ENCODE peak calls at places on chromosome 1, in ten cellular contexts. V is IMR-90, U is cardiac muscle cell, F is tibial nerve, X is ovary, L is neural progenitor cell, A is OCI-LY7, E is GM12878, D is hepatocyte, I is uterus. R is an unnamed sample. For H3K9me3, the result is how much of the 10 kb centered on the place peaks cover.

GRCh38 chr1:114853584-114853983 is 1.1 kb upstream of the SYCP1 start:
- DNase-seq in V (no peak), U (no peak), F (no peak), X (no peak), L (no peak), A (no peak), E (no peak), D (no peak), I (no peak), R (no peak)

GRCh38 chr1:12063141-12064072 is at the start of gene TNFRSF8:
- DNase-seq in V (peak), U (peak), F (no peak), X (no peak), L (peak), A (no peak), E (no peak), D (no peak), I (no peak), R (no peak)

GRCh38 chr1:72283204-72284083 is 1.1 kb upstream of the NEGR1 start:
- DNase-seq in V (peak), U (peak), F (peak), X (peak), L (peak), A (no peak), E (no peak), D (peak), I (peak), R (peak)

GRCh38 chr1:62435231-62436038 is 1.4 kb upstream of the USP1 start:
- DNase-seq in V (no peak), U (no peak), F (no peak), X (peak), L (no peak), A (no peak), E (no peak), D (no peak), I (no peak), R (peak)

GRCh38 chr1:145981299-145981600 is 15.1 kb downstream of the TXNIP start:
- DNase-seq in V (no peak), U (no peak), F (no peak), X (no peak), L (no peak), A (no peak), E (no peak), D (no peak), I (peak), R (no peak)

GRCh38 chr1:98323396-98323795 is 338.1 kb upstream of the SNX7 start:
- DNase-seq in V (peak), U (no peak), F (no peak), X (no peak), L (no peak), A (no peak), E (no peak), D (no peak), I (no peak), R (no peak)

GRCh38 chr1:115331531-115332331 is 6.3 kb downstream of the NGF start:
- DNase-seq in V (peak), U (no peak), F (no peak), X (no peak), L (peak), A (no peak), E (no peak), D (no peak), I (no peak), R (no peak)

GRCh38 chr1:182134257-182134656 is 72.7 kb upstream of the ZNF648 start:
- DNase-seq in V (no peak), U (no peak), F (no peak), X (no peak), L (no peak), A (no peak), E (no peak), D (no peak), I (no peak), R (no peak)

GRCh38 chr1:155001438-155001687 is 1.2 kb upstream of the ZBTB7B start:
- DNase-seq in V (no peak), U (no peak), F (no peak), X (no peak), L (no peak), A (no peak), E (no peak), D (no peak), I (no peak), R (no peak)

GRCh38 chr1:209038735-209039134 is 544.8 kb upstream of the CAMK1G start:
- DNase-seq in V (no peak), U (no peak), F (no peak), X (no peak), L (no peak), A (no peak), E (no peak), D (no peak), I (no peak), R (no peak)

GRCh38 chr1:36769886-36770830 is 264.2 kb downstream of the GRIK3 start:
- DNase-seq in V (no peak), U (no peak), F (no peak), X (no peak), L (no peak), A (no peak), E (no peak), D (no peak), I (no peak), R (no peak)

GRCh38 chr1:188261849-188262248 is 1433.1 kb downstream of the PLA2G4A start:
- DNase-seq in V (no peak), U (no peak), F (no peak), X (no peak), L (no peak), A (no peak), E (no peak), D (no peak), I (no peak), R (no peak)

GRCh38 chr1:59393211-59394180 is 96.6 kb downstream of the FGGY start:
- DNase-seq in V (peak), U (peak), F (peak), X (peak), L (peak), A (no peak), E (no peak), D (peak), I (peak), R (peak)

GRCh38 chr1:150093805-150094204 is 26.2 kb downstream of the VPS45 start:
- DNase-seq in V (no peak), U (peak), F (no peak), X (no peak), L (no peak), A (no peak), E (no peak), D (no peak), I (no peak), R (no peak)

GRCh38 chr1:91900538-91900937 is 14.6 kb upstream of the TGFBR3 start:
- DNase-seq in V (peak), U (no peak), F (no peak), X (no peak), L (no peak), A (no peak), E (no peak), D (no peak), I (no peak), R (no peak)

GRCh38 chr1:234769284-234769998 is 159.5 kb upstream of the IRF2BP2 start:
- DNase-seq in V (no peak), U (no peak), F (no peak), X (no peak), L (no peak), A (no peak), E (no peak), D (no peak), I (no peak), R (no peak)

GRCh38 chr1:182338806-182339370 is 52.7 kb downstream of the GLUL start:
- DNase-seq in V (no peak), U (no peak), F (no peak), X (no peak), L (no peak), A (no peak), E (no peak), D (no peak), I (no peak), R (no peak)

GRCh38 chr1:161324020-161324419 is 9.8 kb downstream of the SDHC start:
- DNase-seq in V (no peak), U (no peak), F (no peak), X (no peak), L (no peak), A (no peak), E (no peak), D (no peak), I (no peak), R (no peak)

GRCh38 chr1:53077599-53077965 is 15.6 kb downstream of the PODN start:
- DNase-seq in V (no peak), U (no peak), F (no peak), X (peak), L (no peak), A (no peak), E (no peak), D (no peak), I (no peak), R (no peak)

GRCh38 chr1:214552174-214552608 is 789 bp upstream of the PTPN14 start:
- DNase-seq in V (peak), U (peak), F (peak), X (peak), L (peak), A (no peak), E (no peak), D (peak), I (peak), R (peak)

GRCh38 chr1:223353939-223354338 is 10.0 kb downstream of the SUSD4 start:
- DNase-seq in V (no peak), U (no peak), F (no peak), X (no peak), L (no peak), A (no peak), E (no peak), D (no peak), I (no peak), R (no peak)

GRCh38 chr1:184972281-184973055 is 1.8 kb downstream of the NIBAN1 start:
- DNase-seq in V (peak), U (no peak), F (no peak), X (no peak), L (no peak), A (no peak), E (no peak), D (no peak), I (no peak), R (no peak)

GRCh38 chr1:180627411-180627810 is 4.4 kb upstream of the XPR1 start:
- DNase-seq in V (peak), U (no peak), F (no peak), X (no peak), L (no peak), A (peak), E (no peak), D (no peak), I (no peak), R (no peak)

GRCh38 chr1:10835423-10836421 is 39.3 kb upstream of the CASZ1 start:
- DNase-seq in V (peak), U (peak), F (no peak), X (peak), L (peak), A (no peak), E (no peak), D (peak), I (peak), R (no peak)

GRCh38 chr1:93666613-93667384 is 14.8 kb downstream of the BCAR3 start:
- DNase-seq in V (peak), U (peak), F (no peak), X (no peak), L (no peak), A (no peak), E (no peak), D (peak), I (no peak), R (no peak)

GRCh38 chr1:153616885-153617428 is 832 bp upstream of the S100A14 start:
- DNase-seq in V (no peak), U (peak), F (no peak), X (peak), L (no peak), A (no peak), E (no peak), D (no peak), I (no peak), R (no peak)

GRCh38 chr1:94083653-94084052 is 37.3 kb downstream of the ABCA4 start:
- DNase-seq in V (no peak), U (no peak), F (no peak), X (no peak), L (no peak), A (no peak), E (no peak), D (no peak), I (no peak), R (no peak)

GRCh38 chr1:231315887-231316286 is 21.8 kb downstream of the EXOC8 start:
- DNase-seq in V (peak), U (peak), F (no peak), X (no peak), L (peak), A (peak), E (no peak), D (peak), I (no peak), R (no peak)

GRCh38 chr1:20115479-20115878 is 3.9 kb downstream of the PLA2G2D start:
- DNase-seq in V (no peak), U (no peak), F (no peak), X (no peak), L (no peak), A (no peak), E (no peak), D (no peak), I (no peak), R (no peak)

GRCh38 chr1:15714438-15715136 is 21.5 kb upstream of the SLC25A34 start:
- DNase-seq in V (peak), U (peak), F (no peak), X (no peak), L (no peak), A (no peak), E (no peak), D (no peak), I (peak), R (no peak)

GRCh38 chr1:5658340-5659316 is 333.6 kb downstream of the NPHP4 start:
- DNase-seq in V (no peak), U (no peak), F (no peak), X (no peak), L (no peak), A (no peak), E (no peak), D (peak), I (no peak), R (no peak)

GRCh38 chr1:71784989-71785388 is 497.4 kb downstream of the NEGR1 start:
- DNase-seq in V (no peak), U (no peak), F (no peak), X (no peak), L (no peak), A (no peak), E (no peak), D (no peak), I (no peak), R (no peak)

GRCh38 chr1:121519042-121519755 is 334.4 kb downstream of the SRGAP2C start:
- DNase-seq in V (no peak), U (peak), F (no peak), X (no peak), L (peak), A (peak), E (no peak), D (peak), I (no peak), R (peak)

GRCh38 chr1:206658981-206659273 is 23.6 kb downstream of the DYRK3 start:
- DNase-seq in V (no peak), U (no peak), F (no peak), X (no peak), L (no peak), A (no peak), E (no peak), D (no peak), I (no peak), R (no peak)

GRCh38 chr1:54887665-54888071 is 673 bp upstream of the DHCR24 start:
- DNase-seq in V (no peak), U (no peak), F (no peak), X (peak), L (peak), A (peak), E (no peak), D (peak), I (no peak), R (peak)

GRCh38 chr1:79551321-79551720 is 544.8 kb upstream of the ADGRL4 start:
- DNase-seq in V (peak), U (no peak), F (no peak), X (no peak), L (no peak), A (no peak), E (no peak), D (no peak), I (no peak), R (no peak)

DNA sequence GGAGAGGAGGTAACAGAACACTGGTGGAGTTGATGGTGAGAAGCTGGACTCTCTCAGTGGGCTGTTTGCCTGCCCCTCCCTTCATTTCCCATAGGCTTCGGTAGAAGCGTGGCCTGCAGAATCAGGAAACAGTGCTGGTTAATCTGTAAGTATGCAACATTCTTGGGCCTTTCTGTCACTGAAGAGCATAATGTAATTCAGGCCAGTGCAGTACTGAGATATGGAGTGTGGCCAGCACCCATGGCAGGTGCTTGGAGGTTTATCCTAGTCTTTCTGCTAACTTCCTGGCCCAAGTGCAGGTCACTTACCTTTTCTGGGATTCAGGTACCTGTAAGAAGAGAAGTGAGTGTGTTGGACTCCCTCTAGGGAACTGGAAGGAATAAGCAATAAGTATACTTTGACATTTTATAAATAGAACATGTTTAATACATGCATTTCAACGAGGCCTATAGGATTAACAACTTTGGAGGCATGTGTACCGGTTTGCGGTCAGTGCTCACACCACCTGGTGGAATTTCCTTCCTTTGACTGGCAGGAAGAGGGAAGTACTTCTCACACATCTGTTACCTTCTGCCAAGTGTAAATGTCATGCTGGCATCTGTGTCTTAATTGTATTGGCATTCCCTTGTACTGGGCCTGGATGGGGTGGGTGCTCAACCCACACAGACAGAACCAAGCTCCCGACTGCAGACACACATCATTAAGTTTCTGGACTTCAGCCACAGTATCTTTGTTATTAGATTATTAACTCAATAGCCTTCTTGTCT is 105.5 kb downstream of the KIF26B start:
- DNase-seq in V (no peak), U (no peak), F (no peak), X (no peak), L (no peak), A (no peak), E (no peak), D (no peak), I (no peak), R (no peak)
- TF ChIP-seq CTCF in V (no peak), U (no peak), F (no peak), X (no peak), L (no peak), A (no peak), E (no peak), D (no peak), I (no peak), R (no peak)

DNA sequence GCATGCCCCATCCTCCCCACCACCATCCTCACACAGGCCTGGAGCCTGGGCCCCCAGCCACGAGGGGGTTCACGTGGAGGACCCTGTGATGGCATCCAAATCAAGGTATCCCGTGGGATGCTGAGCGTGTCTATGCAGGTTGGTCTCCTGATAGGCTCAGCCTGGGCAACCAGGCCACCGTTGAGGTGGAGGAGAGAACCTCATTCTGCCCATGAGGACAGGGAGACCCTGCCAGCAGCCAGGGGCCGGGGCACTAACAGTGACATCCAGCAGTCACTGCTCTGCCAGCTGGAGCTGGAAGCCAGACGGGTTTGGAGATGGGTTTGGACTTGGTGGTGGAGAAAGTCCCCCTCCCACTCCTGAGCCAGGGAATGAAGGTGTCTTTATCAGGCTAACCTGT is 582.8 kb downstream of the MATN1 start:
- DNase-seq in V (no peak), U (no peak), F (no peak), X (no peak), L (no peak), A (no peak), E (no peak), D (no peak), I (no peak), R (no peak)
- H3K9me3 ChIP-seq in V (under half), U (under half), F (under half), X (under half), L (under half), A (under half), E (under half), D (under half), I (under half), R (under half)

DNA sequence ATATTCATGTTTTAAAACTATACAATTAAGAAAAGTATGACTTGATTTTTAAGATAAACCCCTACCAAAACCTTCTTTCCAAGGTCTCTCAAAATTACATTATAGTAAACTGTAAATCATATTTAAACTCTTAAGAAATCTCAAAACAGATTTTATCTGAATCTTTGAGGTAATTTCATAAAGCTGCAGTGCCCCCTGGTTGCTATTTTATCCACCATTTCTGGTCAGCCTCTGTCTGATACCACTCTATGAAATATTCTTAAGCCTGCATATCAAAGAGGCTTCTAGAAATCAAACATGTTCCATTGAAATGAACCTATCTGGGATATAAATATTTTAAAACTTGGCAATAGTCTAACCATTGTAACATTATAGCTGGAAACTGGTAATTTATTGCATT is 317.3 kb downstream of the COL11A1 start:
- DNase-seq in V (no peak), U (no peak), F (no peak), X (no peak), L (no peak), A (no peak), E (no peak), D (no peak), I (no peak), R (no peak)
- TF ChIP-seq CTCF in V (peak), U (peak), F (no peak), X (no peak), L (peak), A (peak), E (peak), D (peak), I (no peak), R (no peak)

GRCh38 chr1:4634793-4635406 is 19.5 kb upstream of the AJAP1 start:
- DNase-seq in V (no peak), U (no peak), F (no peak), X (no peak), L (no peak), A (no peak), E (no peak), D (no peak), I (no peak), R (no peak)
- H3K9me3 ChIP-seq in V (under half), U (under half), F (under half), X (under half), L (under half), A (under half), E (under half), D (under half), I (under half), R (under half)

DNA sequence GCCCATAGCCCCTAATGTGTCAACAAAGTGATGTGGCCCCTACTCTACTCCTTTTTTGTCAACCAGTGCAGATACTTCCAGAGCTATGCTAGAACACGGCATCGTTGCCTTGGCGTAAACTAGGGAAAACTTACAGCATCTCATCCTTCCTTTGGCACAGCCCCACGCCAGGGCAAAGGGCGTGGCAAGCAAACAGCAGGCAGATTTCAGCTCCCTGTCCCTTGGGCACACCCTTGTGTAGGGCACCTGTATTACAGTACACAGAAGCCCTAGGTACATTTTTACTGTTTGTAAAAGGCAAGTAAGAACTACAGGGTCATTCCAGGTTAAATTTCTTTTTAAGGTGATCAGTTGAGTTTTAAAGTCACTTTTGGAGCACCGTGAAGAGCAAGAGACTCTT is 29.3 kb downstream of the PRDX6 start:
- DNase-seq in V (no peak), U (no peak), F (no peak), X (no peak), L (no peak), A (no peak), E (no peak), D (peak), I (no peak), R (no peak)
- TF ChIP-seq CTCF in V (no peak), U (no peak), F (no peak), X (no peak), L (peak), A (peak), E (peak), D (no peak), I (no peak), R (no peak)

DNA sequence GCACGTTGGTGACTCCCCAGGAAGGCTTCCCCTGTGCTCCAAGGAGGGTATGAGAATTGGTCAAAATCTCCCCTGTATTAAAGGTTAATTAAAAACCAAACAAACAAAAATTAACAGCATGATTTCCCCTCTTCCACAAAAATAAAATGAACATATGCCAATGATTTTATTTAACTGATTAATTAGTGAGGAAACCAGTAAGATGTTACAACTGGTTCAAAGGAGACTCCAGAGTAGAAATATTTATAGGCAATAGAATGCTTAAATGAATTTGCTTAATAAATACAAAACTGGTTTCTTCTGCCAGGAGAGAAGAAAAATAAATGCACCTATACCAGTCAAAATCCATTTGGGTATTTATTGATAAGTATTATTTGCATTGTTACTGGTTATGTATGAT is 249.5 kb upstream of the DEPDC1 start:
- DNase-seq in V (no peak), U (no peak), F (no peak), X (no peak), L (no peak), A (no peak), E (no peak), D (no peak), I (no peak), R (no peak)
- H3K9me3 ChIP-seq in V (under half), U (under half), F (under half), X (under half), L (under half), A (under half), E (under half), D (under half), I (under half), R (under half)

R was measured in tibial artery.